ENCODE peak calls at places on chromosomes 6 and 20, in four cellular contexts. R is neural progenitor cell, Y is lower lobe of right lung, U is gastrocnemius medialis. J is an unnamed sample.

GRCh38 chr6:87139236-87139635 is 16.1 kb upstream of the ZNF292 start:
- DNase-seq in R (peak; percentile 53), Y (no peak), U (no peak), J (peak; percentile 55)

GRCh38 chr6:118542184-118542952 is 5.7 kb upstream of the PLN start:
- DNase-seq in R (no peak), Y (no peak), U (no peak), J (peak; percentile 37)

GRCh38 chr6:150238857-150239407 is 96.1 kb downstream of the PPP1R14C start:
- DNase-seq in R (no peak), Y (no peak), U (no peak), J (no peak)

GRCh38 chr6:1091905-1092304 is 220.0 kb upstream of the FOXQ1 start:
- DNase-seq in R (no peak), Y (no peak), U (no peak), J (no peak)

GRCh38 chr6:116008470-116009229 is 52.0 kb downstream of the FRK start:
- DNase-seq in R (no peak), Y (no peak), U (no peak), J (peak; percentile 54)

GRCh38 chr6:93069856-93070255 is 349.5 kb downstream of the EPHA7 start:
- DNase-seq in R (no peak), Y (no peak), U (no peak), J (no peak)

GRCh38 chr6:39189915-39190544 is 39.2 kb downstream of the KCNK5 start:
- DNase-seq in R (peak; percentile 71), Y (peak; percentile 70), U (no peak), J (peak; percentile 26)

GRCh38 chr20:57030611-57031600 is 235.5 kb downstream of the BMP7 start:
- DNase-seq in R (no peak), Y (no peak), U (no peak), J (no peak)

GRCh38 chr6:121826156-121826810 is 390.8 kb downstream of the GJA1 start:
- DNase-seq in R (no peak), Y (no peak), U (no peak), J (peak; percentile 99)

GRCh38 chr6:82786251-82786650 is 279.4 kb downstream of the UBE3D start:
- DNase-seq in R (no peak), Y (no peak), U (no peak), J (no peak)

GRCh38 chr6:12813321-12813720 is 96.8 kb downstream of the PHACTR1 start:
- DNase-seq in R (no peak), Y (no peak), U (no peak), J (no peak)

GRCh38 chr6:162785632-162786242 is 58.0 kb downstream of the PACRG start:
- DNase-seq in R (no peak), Y (no peak), U (no peak), J (no peak)

GRCh38 chr6:19838442-19839236 is 1.5 kb downstream of the ID4 start:
- DNase-seq in R (peak; percentile 70), Y (peak; percentile 83), U (no peak), J (no peak)

GRCh38 chr6:11224252-11224965 is 8.1 kb downstream of the NEDD9 start:
- DNase-seq in R (no peak), Y (no peak), U (no peak), J (peak; percentile 69)

GRCh38 chr20:37801921-37802320 is 101.0 kb upstream of the VSTM2L start:
- DNase-seq in R (no peak), Y (no peak), U (no peak), J (peak; percentile 36)

GRCh38 chr6:119161450-119161849 is 83.0 kb upstream of the FAM184A start:
- DNase-seq in R (no peak), Y (no peak), U (no peak), J (no peak)

DNA sequence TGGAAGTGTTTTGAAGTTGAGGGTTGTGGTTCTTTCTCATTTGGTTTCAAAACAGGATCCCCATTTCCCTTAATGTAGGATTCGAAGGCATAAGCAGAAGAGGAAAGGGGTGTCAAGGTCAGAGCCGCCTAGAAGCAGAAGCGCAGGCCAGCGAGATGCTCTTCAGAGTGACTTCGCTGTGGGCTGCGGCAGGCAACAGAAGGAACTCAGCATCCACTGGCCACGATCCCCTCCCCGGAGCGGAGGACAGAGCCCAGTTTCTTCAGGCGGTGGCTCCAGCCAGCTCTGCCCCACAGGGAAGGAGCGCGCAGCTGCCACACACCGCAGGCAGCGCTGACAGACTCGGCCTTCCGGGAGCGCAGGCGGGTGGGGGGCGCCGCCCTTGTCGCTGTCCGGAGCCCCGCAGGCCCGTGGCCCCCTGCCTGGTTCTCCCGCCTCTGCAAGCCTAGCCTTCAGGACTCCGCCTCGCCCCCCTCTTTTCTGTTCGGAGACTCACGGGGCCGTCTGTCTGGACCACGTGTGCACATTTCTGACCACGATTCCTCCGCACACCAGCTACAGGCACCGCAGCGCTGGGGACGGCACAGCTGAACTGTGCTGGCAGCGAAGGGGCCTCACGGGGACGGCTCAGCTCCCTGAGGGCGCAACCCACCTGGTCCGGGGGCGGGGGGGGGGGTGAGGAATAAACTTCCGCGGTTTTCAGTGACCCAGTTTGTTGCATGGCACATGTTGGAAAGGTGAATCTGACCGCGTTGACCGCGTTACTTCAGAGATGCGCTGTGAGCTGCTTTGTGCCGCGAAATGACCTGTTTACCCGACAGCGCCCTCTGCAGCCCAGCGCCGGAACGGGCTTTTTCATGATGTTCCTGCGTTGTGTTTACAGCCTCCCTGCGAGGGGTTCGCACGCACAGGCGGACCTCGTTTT is 26.1 kb downstream of the TTLL2 start:
- DNase-seq in R (peak; percentile 90), Y (peak; percentile 78), U (no peak), J (peak; percentile 47)
- TF ChIP-seq CTCF in R (peak; percentile 83), Y (peak; percentile 77), U (peak; percentile 40), J (peak; percentile 88)

GRCh38 chr6:125926711-125927110 is 29.9 kb upstream of the HINT3 start:
- DNase-seq in R (no peak), Y (no peak), U (no peak), J (no peak)

GRCh38 chr6:125922322-125922860 is 34.2 kb upstream of the HINT3 start:
- DNase-seq in R (no peak), Y (no peak), U (no peak), J (no peak)

GRCh38 chr6:125924697-125925358 is 31.7 kb upstream of the HINT3 start:
- DNase-seq in R (no peak), Y (no peak), U (no peak), J (no peak)

GRCh38 chr6:125923371-125923877 is 33.1 kb upstream of the HINT3 start:
- DNase-seq in R (no peak), Y (no peak), U (no peak), J (no peak)

GRCh38 chr6:125924169-125924568 is 32.4 kb upstream of the HINT3 start:
- DNase-seq in R (no peak), Y (no peak), U (no peak), J (peak; percentile 93)
- H3K36me3 ChIP-seq in R (no peaks in the 10 kb centered on the region), Y (peaks cover 75% of the 10 kb centered on the region), U (no peaks in the 10 kb centered on the region), J (peaks cover 28% of the 10 kb centered on the region)

GRCh38 chr6:28587011-28587745 is 61.5 kb downstream of the GPX5 start:
- DNase-seq in R (peak; percentile 72), Y (peak; percentile 81), U (no peak), J (peak; percentile 72)

GRCh38 chr6:28587746-28588075 is 62.0 kb downstream of the GPX5 start:
- DNase-seq in R (peak; percentile 37), Y (no peak), U (no peak), J (no peak)

GRCh38 chr6:28586273-28586672 is 60.6 kb downstream of the GPX5 start:
- DNase-seq in R (no peak), Y (no peak), U (no peak), J (peak; percentile 44)

GRCh38 chr6:28589234-28589951 is 63.7 kb downstream of the GPX5 start:
- DNase-seq in R (peak; percentile 87), Y (no peak), U (no peak), J (peak; percentile 93)

GRCh38 chr6:28589952-28590340 is 64.3 kb downstream of the GPX5 start:
- DNase-seq in R (peak; percentile 39), Y (no peak), U (no peak), J (no peak)
- H3K4me3 ChIP-seq in R (peak overlapping the region; percentile 88), Y (no peak overlapping the region), U (no peak overlapping the region), J (no peak overlapping the region)

GRCh38 chr20:31580706-31581105 is 24.4 kb upstream of the ID1 start:
- DNase-seq in R (no peak), Y (no peak), U (no peak), J (no peak)

GRCh38 chr20:31579245-31579644 is 25.8 kb upstream of the ID1 start:
- DNase-seq in R (no peak), Y (no peak), U (no peak), J (no peak)

GRCh38 chr20:31576751-31577150 is 28.3 kb upstream of the ID1 start:
- DNase-seq in R (no peak), Y (no peak), U (no peak), J (no peak)

GRCh38 chr20:31577194-31577593 is 27.9 kb upstream of the ID1 start:
- DNase-seq in R (no peak), Y (no peak), U (no peak), J (no peak)

GRCh38 chr20:31578448-31579138 is 26.5 kb upstream of the ID1 start:
- DNase-seq in R (no peak), Y (no peak), U (no peak), J (no peak)
- TF ChIP-seq CTCF in R (no peak), Y (no peak), U (no peak), J (no peak)

GRCh38 chr6:135043854-135044253 is 10.8 kb downstream of the HBS1L start:
- DNase-seq in R (no peak), Y (no peak), U (no peak), J (no peak)
- H3K36me3 ChIP-seq in R (peaks cover 6% of the 10 kb centered on the region), Y (peaks cover 38% of the 10 kb centered on the region), U (no peaks in the 10 kb centered on the region), J (no peaks in the 10 kb centered on the region)

J was measured in bronchial epithelial cell.